ENCODE peak calls at places on chromosomes 7 and 10, in seven cellular contexts. S, Q, V, J, P, I and N are unnamed samples.

GRCh38 chr7:76054129-76055120 is 6.5 kb downstream of the MDH2 start:
- DNase-seq in P (no peak), I (peak; percentile 29), S (no peak), Q (no peak), J (no peak), V (no peak), N (no peak)

GRCh38 chr7:43137811-43138210 is 25.4 kb downstream of the HECW1 start:
- DNase-seq in J (no peak), Q (no peak), S (no peak), V (no peak), I (no peak), P (no peak), N (no peak)

GRCh38 chr7:4665661-4666060 is 16.4 kb upstream of the FOXK1 start:
- DNase-seq in V (no peak), S (no peak), I (peak; percentile 99), P (no peak), J (no peak), Q (no peak), N (no peak)

GRCh38 chr10:5442056-5442989 is 30.0 kb downstream of the NET1 start:
- DNase-seq in S (no peak), I (no peak), V (peak; percentile 25), P (no peak), J (no peak), Q (no peak), N (no peak)

GRCh38 chr10:104928733-104929132 is 287.6 kb downstream of the SORCS3 start:
- DNase-seq in P (no peak), S (no peak), Q (no peak), J (no peak), I (peak; percentile 21), V (no peak), N (no peak)

GRCh38 chr7:108321359-108321758 is 134.9 kb downstream of the NRCAM start:
- DNase-seq in J (no peak), S (no peak), Q (no peak), I (no peak), V (no peak), P (no peak), N (no peak)

GRCh38 chr10:117661316-117661715 is 118.8 kb downstream of the EMX2 start:
- DNase-seq in S (no peak), I (no peak), Q (no peak), J (no peak), P (no peak), V (no peak), N (no peak)

GRCh38 chr7:46525876-46526275 is 604.8 kb upstream of the IGFBP3 start:
- DNase-seq in S (no peak), P (no peak), Q (peak; percentile 22), V (no peak), I (peak; percentile 49), J (no peak), N (no peak)

GRCh38 chr7:57201895-57202210 is 69.6 kb upstream of the ZNF479 start:
- DNase-seq in Q (no peak), P (no peak), J (peak; percentile 12), S (no peak), I (no peak), V (no peak), N (no peak)
- H3K9me3 ChIP-seq in Q (peaks cover 17% of the 10 kb centered on the region), P (peaks cover 25% of the 10 kb centered on the region), J (peaks cover 20% of the 10 kb centered on the region), S (peaks cover 63% of the 10 kb centered on the region), I (no peaks in the 10 kb centered on the region), V (peaks cover 20% of the 10 kb centered on the region), N (peaks cover 39% of the 10 kb centered on the region)

GRCh38 chr7:1663857-1664651 is 6.0 kb upstream of the ELFN1 start:
- DNase-seq in J (peak; percentile 49), V (no peak), P (peak; percentile 27), I (no peak), Q (peak; percentile 5), S (peak; percentile 82), N (peak; percentile 15)
- H3K27me3 ChIP-seq in J (peaks cover 73% of the 10 kb centered on the region), V (peaks cover 21% of the 10 kb centered on the region), P (peaks cover 56% of the 10 kb centered on the region), I (peaks cover 29% of the 10 kb centered on the region), Q (peaks cover 84% of the 10 kb centered on the region), S (no peaks in the 10 kb centered on the region), N (no peaks in the 10 kb centered on the region)

DNA sequence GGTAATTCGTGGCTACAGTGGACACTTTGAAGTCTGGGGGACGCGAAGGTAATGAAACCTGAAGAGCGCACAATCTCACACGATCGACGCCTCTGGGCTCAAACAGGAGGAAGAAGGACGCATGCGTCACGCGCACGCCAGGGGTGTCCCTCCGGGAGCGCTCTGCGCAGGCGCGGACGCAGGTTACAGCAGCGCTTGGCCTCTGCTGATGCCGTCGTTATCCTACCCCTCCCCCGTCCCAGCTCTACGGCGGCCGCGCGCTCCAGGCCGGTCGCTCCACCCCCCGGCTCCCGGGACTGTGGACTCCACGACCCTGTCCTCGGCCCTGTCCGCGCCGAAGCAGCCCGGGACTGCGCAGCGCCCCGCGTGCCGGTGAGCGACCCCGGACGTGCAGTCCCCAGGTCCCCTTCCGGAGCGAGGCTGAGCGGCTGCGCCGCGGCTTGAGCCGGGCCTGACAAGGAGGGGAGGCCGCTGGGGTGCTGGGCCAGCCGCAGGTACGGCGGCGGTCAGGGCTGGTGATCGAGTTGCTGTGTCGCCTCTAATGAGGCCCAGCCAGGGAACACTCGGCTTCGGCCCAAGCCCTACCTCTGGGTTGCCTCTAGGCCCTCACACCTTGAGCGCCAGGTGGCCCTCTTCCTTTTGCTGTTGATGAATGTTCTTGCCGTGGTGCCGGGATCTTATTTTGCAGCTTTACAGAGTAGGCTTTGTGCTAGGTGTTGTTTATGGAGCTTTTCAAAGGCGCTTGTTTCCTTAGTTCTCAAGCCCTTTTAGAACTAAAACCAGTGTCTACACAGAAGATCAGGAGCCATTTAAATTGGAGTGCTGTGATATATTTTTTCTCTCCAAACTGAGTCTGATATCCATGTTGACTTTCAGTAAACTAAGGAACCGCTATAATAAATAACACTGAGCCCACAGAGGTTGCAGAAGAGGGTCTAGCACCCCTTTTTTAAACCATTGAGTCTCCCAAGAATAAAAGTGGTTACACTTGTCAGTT is at the start of gene TMEM106B:
- DNase-seq in S (peak; percentile 99), Q (peak; percentile 98), P (peak; percentile 96), I (peak; percentile 92), V (no peak), J (peak; percentile 99), N (peak; percentile 97)
- TF ChIP-seq CTCF in S (no peak), Q (no peak), P (peak; percentile 59), I (no peak), V (no peak), J (no peak), N (no peak)

DNA sequence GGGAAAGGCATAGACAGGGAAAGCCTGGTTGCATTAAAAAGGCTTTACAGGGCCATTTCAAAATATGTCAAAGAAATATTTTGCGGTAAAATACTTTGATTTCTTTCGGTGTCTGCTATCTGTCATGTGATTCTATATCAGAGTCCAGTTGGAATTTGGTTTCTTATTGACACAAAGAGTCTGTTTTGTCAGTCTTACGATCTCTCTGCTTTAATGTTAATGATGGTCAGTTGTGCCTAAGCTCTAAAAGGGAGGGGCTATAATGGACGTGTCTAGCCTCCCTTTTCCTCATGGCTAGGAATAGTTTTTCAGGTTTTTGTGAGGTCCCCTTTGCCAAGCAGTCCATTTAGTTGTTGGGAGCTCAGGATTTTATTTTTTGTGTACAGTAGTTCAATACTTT is 31.5 kb downstream of the ORC5 start:
- DNase-seq in J (no peak), V (no peak), I (no peak), P (no peak), S (no peak), Q (no peak), N (no peak)
- H3K9me3 ChIP-seq in J (no peaks in the 10 kb centered on the region), V (peaks cover 27% of the 10 kb centered on the region), I (no peaks in the 10 kb centered on the region), P (no peaks in the 10 kb centered on the region), S (no peaks in the 10 kb centered on the region), Q (peaks cover 4% of the 10 kb centered on the region), N (no peaks in the 10 kb centered on the region)